ENCODE peak calls at places on chromosomes 16 and 17, in six cellular contexts. E is OCI-M1, H is choroid plexus epithelial cell, L is anterior cingulate cortex, W is brain microvascular endothelial cell, P is sigmoid colon. R is an unnamed sample.

GRCh38 chr16:54422569-54422978 is 136.0 kb upstream of the IRX3 start:
- DNase-seq in E (no peak), H (no peak), P (no peak), L (no peak), W (peak), R (no peak)

GRCh38 chr16:29674188-29674587 is 4.8 kb upstream of the QPRT start:
- DNase-seq in L (peak), W (no peak), P (peak), H (no peak), E (no peak), R (no peak)

GRCh38 chr17:81332949-81333570 is 38.0 kb upstream of the SLC38A10 start:
- DNase-seq in W (no peak), L (no peak), E (no peak), P (no peak), H (no peak), R (no peak)

GRCh38 chr17:45261577-45262515 is at the start of gene SPATA32:
- DNase-seq in L (no peak), W (no peak), P (peak), E (peak), H (peak), R (peak)

GRCh38 chr16:5706206-5706605 is 608.6 kb upstream of the EEF2KMT start:
- DNase-seq in P (no peak), L (no peak), W (no peak), H (no peak), E (no peak), R (no peak)

GRCh38 chr17:11925271-11926021 is 71.8 kb downstream of the ZNF18 start:
- DNase-seq in E (no peak), P (no peak), W (no peak), H (no peak), L (no peak), R (no peak)

GRCh38 chr16:79536958-79537357 is 63.6 kb downstream of the MAF start:
- DNase-seq in L (no peak), P (no peak), W (no peak), H (no peak), E (no peak), R (no peak)

GRCh38 chr17:55706808-55707773 is 15.6 kb downstream of the TMEM100 start:
- DNase-seq in L (no peak), P (no peak), H (no peak), W (no peak), E (no peak), R (no peak)

GRCh38 chr16:2686912-2687507 is 4.7 kb downstream of the KCTD5 start:
- DNase-seq in H (no peak), L (no peak), P (peak), W (no peak), E (peak), R (peak)

GRCh38 chr17:69525920-69526841 is 111.7 kb downstream of the MAP2K6 start:
- DNase-seq in L (no peak), W (peak), H (peak), P (peak), E (peak), R (no peak)

GRCh38 chr17:44382917-44383316 is 6.5 kb downstream of the ITGA2B start:
- DNase-seq in L (no peak), E (no peak), P (no peak), W (no peak), H (no peak), R (no peak)

GRCh38 chr16:55257971-55258613 is 65.9 kb upstream of the IRX6 start:
- DNase-seq in L (no peak), E (peak), P (no peak), W (peak), H (peak), R (peak)

GRCh38 chr16:12904041-12904671 is 2.8 kb downstream of the SHISA9 start:
- DNase-seq in L (no peak), P (no peak), W (no peak), E (no peak), H (no peak), R (no peak)

GRCh38 chr17:17387461-17388362 is 84.5 kb downstream of the NT5M start:
- DNase-seq in H (no peak), W (no peak), L (no peak), E (no peak), P (no peak), R (no peak)

GRCh38 chr16:67164599-67165061 is at the start of gene HSF4:
- DNase-seq in E (peak), H (no peak), L (no peak), W (no peak), P (peak), R (no peak)

GRCh38 chr16:66935319-66936011 is at the start of gene CES2:
- DNase-seq in E (no peak), W (no peak), H (peak), P (no peak), L (no peak), R (peak)

GRCh38 chr17:8100763-8101162 is 13.2 kb upstream of the ALOX12B start:
- DNase-seq in E (no peak), W (no peak), H (no peak), P (no peak), L (no peak), R (no peak)

GRCh38 chr16:88451586-88452484 is 1.2 kb upstream of the ZFPM1 start:
- DNase-seq in W (no peak), E (peak), H (no peak), P (no peak), L (no peak), R (no peak)

GRCh38 chr17:80043963-80044362 is 7.5 kb downstream of the CCDC40 start:
- DNase-seq in E (no peak), P (no peak), L (no peak), W (no peak), H (no peak), R (no peak)

GRCh38 chr16:59478806-59479205 is 744.7 kb upstream of the GOT2 start:
- DNase-seq in W (no peak), H (no peak), E (peak), L (no peak), P (no peak), R (no peak)

GRCh38 chr17:67528751-67529436 is 151.8 kb downstream of the PITPNC1 start:
- DNase-seq in H (peak), L (no peak), W (peak), P (peak), E (no peak), R (peak)

GRCh38 chr17:1996243-1997145 is 28.6 kb downstream of the RTN4RL1 start:
- DNase-seq in E (no peak), H (no peak), W (no peak), L (no peak), P (no peak), R (no peak)

GRCh38 chr17:37643829-37644228 is 583 bp upstream of the DDX52 start:
- DNase-seq in P (no peak), L (no peak), H (no peak), W (no peak), E (no peak), R (no peak)

GRCh38 chr16:11674001-11674817 is 6.0 kb downstream of the SNN start:
- DNase-seq in H (no peak), L (no peak), P (no peak), E (peak), W (no peak), R (peak)

GRCh38 chr17:40452074-40452787 is 9.0 kb downstream of the IGFBP4 start:
- DNase-seq in L (no peak), P (no peak), E (no peak), H (peak), W (peak), R (no peak)

GRCh38 chr17:79842656-79843474 is 3.6 kb upstream of the CBX4 start:
- DNase-seq in P (no peak), W (no peak), L (no peak), H (no peak), E (peak), R (no peak)

GRCh38 chr17:57935833-57936807 is 19.1 kb downstream of the CUEDC1 start:
- DNase-seq in E (peak), P (peak), H (no peak), W (no peak), L (no peak), R (no peak)

R was measured in left lung.